ENCODE peak calls at places on chromosomes 5 and 9, in four cellular contexts. B is CD8-positive, alpha-beta T cell; K is cardiac fibroblast; Y is right lobe of liver. N is an unnamed sample.

GRCh38 chr5:140351609-140352334 is 5.4 kb upstream of the HBEGF start:
- DNase-seq in B (peak), K (peak), Y (no peak), N (no peak)

GRCh38 chr5:38060354-38060753 is 198.0 kb upstream of the EGFLAM start:
- DNase-seq in Y (no peak), K (peak), B (no peak), N (no peak)

GRCh38 chr9:125332527-125332926 is 70.9 kb downstream of the GAPVD1 start:
- DNase-seq in B (no peak), K (no peak), Y (no peak), N (no peak)

GRCh38 chr9:137255448-137256114 is 454 bp downstream of the NELFB start:
- DNase-seq in B (peak), Y (no peak), K (peak), N (peak)

GRCh38 chr9:109968702-109969450 is 188.9 kb downstream of the PALM2AKAP2 start:
- DNase-seq in B (no peak), Y (no peak), K (peak), N (no peak)

GRCh38 chr5:14487896-14488570 is 93.6 kb upstream of the OTULINL start:
- DNase-seq in B (no peak), Y (no peak), K (no peak), N (peak)

GRCh38 chr5:167730121-167730520 is 561.3 kb upstream of the WWC1 start:
- DNase-seq in K (peak), B (no peak), Y (no peak), N (no peak)

GRCh38 chr9:88966894-88967676 is 24.2 kb upstream of the S1PR3 start:
- DNase-seq in Y (no peak), B (no peak), K (no peak), N (no peak)

GRCh38 chr9:131720330-131720729 is 19.5 kb downstream of the RAPGEF1 start:
- DNase-seq in Y (no peak), K (no peak), B (no peak), N (no peak)

GRCh38 chr5:13251623-13252367 is 692.7 kb downstream of the DNAH5 start:
- DNase-seq in Y (no peak), B (no peak), K (no peak), N (no peak)

GRCh38 chr5:77424921-77425320 is 67.2 kb downstream of the WDR41 start:
- DNase-seq in B (no peak), Y (no peak), K (no peak), N (no peak)

GRCh38 chr9:89495824-89496555 is 1.9 kb downstream of the SEMA4D start:
- DNase-seq in Y (no peak), B (no peak), K (no peak), N (no peak)

GRCh38 chr5:40914835-40915234 is 5.5 kb downstream of the C7 start:
- DNase-seq in K (peak), Y (no peak), B (no peak), N (no peak)

GRCh38 chr9:114231218-114232090 is 76.1 kb downstream of the COL27A1 start:
- DNase-seq in B (no peak), K (no peak), Y (no peak), N (no peak)

GRCh38 chr9:96217358-96217755 is 84.6 kb downstream of the HSD17B3 start:
- DNase-seq in K (peak), B (no peak), Y (no peak), N (no peak)

DNA sequence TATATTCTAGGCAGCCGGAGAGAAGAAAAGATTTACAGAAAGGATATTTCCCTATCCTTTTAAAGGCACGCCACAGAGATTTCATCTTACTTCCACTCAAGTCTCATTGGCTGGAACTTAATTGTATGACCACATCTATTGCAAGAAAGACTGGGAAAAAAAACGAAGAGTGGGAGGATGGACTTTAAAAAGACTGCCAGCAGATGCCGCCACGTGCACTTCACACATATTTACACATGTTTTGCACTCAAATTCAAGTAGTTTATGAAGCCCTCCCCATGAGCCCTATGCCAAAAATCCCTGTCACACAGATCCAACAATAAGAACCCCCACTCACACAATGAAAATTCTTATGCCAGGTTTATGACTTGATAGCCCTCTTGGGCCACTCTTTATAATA is 138.5 kb upstream of the TYRP1 start:
- DNase-seq in Y (no peak), K (peak), B (no peak), N (no peak)
- TF ChIP-seq CTCF in Y (no peak), K (no peak), B (no peak), N (no peak)

GRCh38 chr9:93593144-93593655 is 16.8 kb downstream of the PHF2 start:
- DNase-seq in K (no peak), B (no peak), Y (no peak), N (no peak)
- TF ChIP-seq CTCF in K (no peak), B (no peak), Y (no peak), N (no peak)

GRCh38 chr5:135009736-135010501 is 24.1 kb downstream of the PITX1 start:
- DNase-seq in Y (no peak), B (no peak), K (no peak), N (no peak)

GRCh38 chr5:135012033-135012588 is 21.9 kb downstream of the PITX1 start:
- DNase-seq in B (no peak), Y (no peak), K (no peak), N (no peak)

GRCh38 chr5:135011355-135012032 is 22.5 kb downstream of the PITX1 start:
- DNase-seq in K (no peak), B (no peak), Y (no peak), N (peak)

GRCh38 chr5:135008981-135009735 is 24.9 kb downstream of the PITX1 start:
- DNase-seq in B (no peak), K (no peak), Y (no peak), N (no peak)

DNA sequence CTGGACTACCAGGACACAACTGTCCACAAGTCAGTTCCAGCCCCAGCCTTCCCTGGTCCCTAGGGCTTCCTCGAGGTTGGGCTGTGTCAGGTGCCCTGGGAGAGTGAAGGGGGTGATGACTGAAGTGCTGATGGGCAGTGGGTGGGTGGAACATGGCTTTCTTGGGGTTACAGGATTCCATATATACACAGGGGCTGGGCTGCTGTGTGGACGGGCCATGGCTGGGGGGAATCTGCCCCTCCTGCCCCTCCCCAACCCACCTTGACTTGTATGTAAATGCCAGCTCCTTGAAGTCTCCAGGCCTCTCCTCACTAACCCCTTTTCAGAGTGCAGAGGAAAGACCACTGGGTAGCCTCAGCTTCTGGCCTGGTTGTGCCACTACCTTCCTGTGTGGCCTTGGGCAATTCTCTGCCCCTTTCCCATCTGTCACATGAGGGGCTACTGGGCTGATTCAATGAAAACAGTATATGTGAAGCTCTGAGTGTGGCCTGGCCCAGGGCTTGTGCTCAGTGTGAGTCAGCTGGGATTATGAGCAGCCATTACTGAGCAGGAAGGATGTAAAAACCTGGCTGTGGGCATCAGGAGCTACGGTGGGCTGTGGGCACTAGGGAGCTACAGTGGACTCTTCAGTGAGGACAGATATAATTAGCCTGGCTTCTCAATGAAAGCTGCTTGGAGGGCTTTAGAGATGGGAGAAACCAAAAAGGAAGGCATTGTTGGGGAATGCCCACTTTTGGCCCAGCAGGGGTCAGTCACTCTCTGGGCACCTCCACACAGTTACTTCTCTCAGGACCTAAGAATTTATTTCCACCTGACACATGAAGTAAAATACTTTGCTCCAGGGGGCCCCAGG is 23.3 kb downstream of the PITX1 start:
- DNase-seq in B (no peak), Y (no peak), K (no peak), N (no peak)
- TF ChIP-seq CTCF in B (no peak), Y (no peak), K (no peak), N (no peak)

DNA sequence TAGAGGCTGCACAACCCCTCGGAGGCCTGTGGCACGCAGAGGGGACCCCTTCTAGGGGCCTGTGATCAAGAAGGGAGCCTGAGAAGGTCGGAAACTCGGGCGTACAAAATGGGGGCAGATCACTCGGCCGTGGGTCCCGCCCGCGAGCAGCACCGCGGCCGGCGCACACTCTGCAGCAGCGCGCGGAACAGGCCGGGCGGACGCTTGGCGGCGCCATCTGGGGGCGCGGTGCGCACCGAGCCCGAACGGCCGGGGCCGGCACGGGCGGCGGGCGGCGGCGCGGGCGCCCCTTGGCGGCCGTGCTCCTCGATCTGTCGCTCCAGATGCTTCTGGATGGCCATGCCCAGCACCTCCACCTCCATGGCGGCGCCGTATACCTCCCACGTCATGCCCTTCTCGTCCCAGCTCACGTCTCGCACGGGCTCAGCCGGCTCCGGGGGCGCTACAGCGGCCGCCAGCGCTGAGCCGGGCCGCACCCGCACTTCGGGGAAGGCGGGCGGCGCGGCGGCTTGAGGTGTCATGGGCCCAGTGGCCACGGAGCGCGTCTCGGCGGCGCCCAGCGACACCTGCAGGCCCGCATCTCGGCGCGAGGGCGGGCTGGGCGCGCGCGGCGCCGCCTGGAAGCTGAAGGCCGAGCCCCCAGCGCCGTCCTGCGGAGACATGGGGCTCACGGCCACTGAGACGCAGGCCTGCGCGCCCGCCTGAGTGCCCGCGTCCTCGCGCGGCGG is 13.1 kb downstream of the GPRIN1 start:
- DNase-seq in K (peak), B (peak), Y (peak), N (peak)
- TF ChIP-seq CTCF in K (no peak), B (no peak), Y (peak), N (peak)

GRCh38 chr9:82132024-82132423 is 143.5 kb downstream of the SPATA31D1 start:
- DNase-seq in B (no peak), Y (no peak), K (no peak), N (no peak)
- TF ChIP-seq CTCF in B (no peak), Y (no peak), K (no peak), N (no peak)

DNA sequence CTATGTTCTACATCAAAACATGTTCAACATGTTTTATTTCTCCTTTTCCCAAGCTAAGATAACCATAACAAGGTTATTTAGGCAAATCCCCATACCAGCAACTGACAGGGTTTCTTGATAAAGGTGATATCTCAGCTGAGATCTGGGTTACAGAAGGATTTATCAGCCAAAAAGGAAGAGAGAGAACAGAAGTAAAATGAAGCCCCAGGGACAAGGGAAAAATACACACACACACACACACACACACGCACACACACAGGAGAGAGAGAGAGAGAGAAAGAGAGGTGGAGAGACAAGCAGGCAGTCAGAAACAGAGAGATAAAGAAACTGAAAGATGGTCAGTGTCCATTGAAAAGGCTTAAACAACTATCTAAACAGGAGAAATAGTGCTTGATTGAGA is 19.7 kb upstream of the MLLT3 start:
- DNase-seq in K (no peak), B (no peak), Y (no peak), N (no peak)
- TF ChIP-seq CTCF in K (no peak), B (no peak), Y (no peak), N (no peak)

DNA sequence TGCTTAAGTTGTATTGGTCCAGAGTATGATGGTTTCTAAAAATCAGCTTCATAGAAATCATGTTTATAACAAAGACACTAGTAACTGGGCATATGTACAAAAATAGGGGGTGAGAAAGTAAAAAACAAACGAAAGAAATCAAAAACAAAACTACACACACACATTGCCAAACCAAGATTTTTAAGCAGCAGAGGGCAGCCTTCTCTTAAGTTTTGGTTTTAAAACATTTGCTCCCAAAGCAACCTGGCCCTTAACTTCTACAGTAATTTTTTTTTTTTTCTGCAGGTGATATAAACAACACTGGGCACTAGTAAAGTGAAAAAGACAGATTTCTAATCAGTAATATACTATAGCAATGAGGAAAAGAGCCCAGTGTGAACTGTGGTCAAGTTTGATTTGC is 13.5 kb upstream of the GAPT start:
- DNase-seq in Y (no peak), K (peak), B (no peak), N (no peak)
- TF ChIP-seq CTCF in Y (peak), K (no peak), B (no peak), N (no peak)

GRCh38 chr5:146400206-146400605 is 46.9 kb upstream of the TCERG1 start:
- DNase-seq in Y (no peak), K (no peak), B (no peak), N (no peak)

GRCh38 chr5:146401021-146401420 is 46.1 kb upstream of the TCERG1 start:
- DNase-seq in K (no peak), Y (no peak), B (no peak), N (no peak)

GRCh38 chr5:146399446-146399845 is 47.7 kb upstream of the TCERG1 start:
- DNase-seq in K (no peak), B (no peak), Y (no peak), N (no peak)

DNA sequence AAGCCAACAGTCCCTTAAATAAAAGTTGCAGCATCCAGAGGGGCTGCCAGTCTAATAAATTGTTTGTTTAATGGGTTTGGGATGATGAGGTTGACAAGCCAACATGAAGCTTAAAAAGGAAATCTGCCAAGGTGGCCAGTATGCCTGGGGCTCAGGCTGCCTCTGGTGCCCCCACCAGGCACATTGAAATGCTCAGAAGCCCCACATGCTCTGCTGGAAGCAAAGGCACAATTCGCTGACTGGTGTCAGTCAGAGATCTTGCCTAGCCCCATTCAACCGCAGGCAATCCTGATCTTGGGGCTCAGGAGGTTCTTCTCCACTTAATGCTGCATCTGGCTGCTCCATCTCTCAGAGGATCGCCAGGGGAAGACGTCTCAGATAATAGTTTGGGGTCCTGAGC is 44.2 kb upstream of the TCERG1 start:
- DNase-seq in K (no peak), Y (no peak), B (no peak), N (no peak)
- TF ChIP-seq CTCF in K (no peak), Y (no peak), B (no peak), N (no peak)

GRCh38 chr5:169331292-169331852 is 30.4 kb upstream of the SLIT3 start:
- DNase-seq in K (peak), Y (no peak), B (no peak), N (no peak)
- TF ChIP-seq CTCF in K (peak), Y (no peak), B (no peak), N (no peak)

N was measured in upper lobe of left lung.